ENCODE peak calls at places on chromosome 9, in four cellular contexts. L, T, C and G are unnamed samples.

GRCh38 chr9:128412120-128412790 is 8.4 kb upstream of the CERCAM start:
- DNase-seq in L (no peak), T (peak), C (peak), G (peak)

GRCh38 chr9:113228130-113228665 is 6.9 kb downstream of the SLC31A1 start:
- DNase-seq in L (no peak), T (no peak), C (no peak), G (no peak)

GRCh38 chr9:9942764-9943424 is 669.9 kb downstream of the PTPRD start:
- DNase-seq in L (peak), T (peak), C (peak), G (peak)

GRCh38 chr9:87405677-87406544 is 91.8 kb upstream of the DAPK1 start:
- DNase-seq in L (no peak), T (peak), C (no peak), G (no peak)

GRCh38 chr9:70563010-70563409 is 148.6 kb upstream of the KLF9 start:
- DNase-seq in L (no peak), T (no peak), C (no peak), G (no peak)

GRCh38 chr9:13967011-13967410 is 346.9 kb downstream of the NFIB start:
- DNase-seq in L (no peak), T (no peak), C (no peak), G (peak)

GRCh38 chr9:121681404-121681803 is 30.0 kb downstream of the DAB2IP start:
- DNase-seq in L (no peak), T (no peak), C (no peak), G (no peak)

GRCh38 chr9:128428644-128429504 is 8.2 kb downstream of the CERCAM start:
- DNase-seq in L (no peak), T (peak), C (no peak), G (no peak)

GRCh38 chr9:98994226-98995058 is 50.7 kb downstream of the COL15A1 start:
- DNase-seq in L (no peak), T (peak), C (no peak), G (no peak)

GRCh38 chr9:126624912-126625311 is 11.2 kb downstream of the LMX1B start:
- DNase-seq in L (no peak), T (no peak), C (no peak), G (peak)

GRCh38 chr9:135908334-135909204 is 1.2 kb upstream of the CAMSAP1 start:
- DNase-seq in L (no peak), T (peak), C (peak), G (no peak)

GRCh38 chr9:624935-625505 is 216.5 kb upstream of the DMRT1 start:
- DNase-seq in L (no peak), T (no peak), C (no peak), G (no peak)

GRCh38 chr9:35105126-35105525 is 2.2 kb upstream of the STOML2 start:
- DNase-seq in L (no peak), T (no peak), C (no peak), G (no peak)
- H3K9ac ChIP-seq in L (no peak), T (no peak), C (no peak), G (no peak)

GRCh38 chr9:125485471-125485870 is 221.5 kb downstream of the MAPKAP1 start:
- DNase-seq in L (no peak), T (no peak), C (no peak), G (no peak)

GRCh38 chr9:125483697-125484096 is 222.1 kb downstream of the GAPVD1 start:
- DNase-seq in L (no peak), T (no peak), C (no peak), G (no peak)

GRCh38 chr9:125486109-125486508 is 220.9 kb downstream of the MAPKAP1 start:
- DNase-seq in L (no peak), T (no peak), C (no peak), G (no peak)

GRCh38 chr9:125486576-125486975 is 220.4 kb downstream of the MAPKAP1 start:
- DNase-seq in L (no peak), T (peak), C (no peak), G (no peak)

GRCh38 chr9:125484632-125485282 is 222.3 kb downstream of the MAPKAP1 start:
- DNase-seq in L (no peak), T (peak), C (no peak), G (no peak)
- TF ChIP-seq EZH2phosphoT487 in L (no peak), T (no peak), C (no peak), G (no peak)

DNA sequence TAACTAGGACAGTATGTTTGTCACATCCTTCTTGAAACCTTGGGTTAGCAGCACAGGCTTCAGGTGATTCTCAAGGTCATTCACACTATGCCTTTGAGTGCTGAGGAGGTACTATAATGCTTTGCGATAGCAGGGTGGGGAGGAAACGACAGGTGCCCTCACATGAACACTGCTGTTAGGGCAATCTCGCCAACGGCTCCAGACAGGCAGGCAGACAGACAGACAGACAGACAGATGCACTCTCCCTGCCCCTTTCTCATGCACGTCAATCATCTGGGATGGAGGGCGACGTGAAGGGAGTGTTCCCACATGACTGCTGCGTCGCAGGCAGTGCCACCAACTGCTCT is 82.9 kb downstream of the RAPGEF1 start:
- DNase-seq in L (peak), T (no peak), C (no peak), G (no peak)
- H3K9ac ChIP-seq in L (peak), T (no peak), C (no peak), G (no peak)

GRCh38 chr9:120434532-120434931 is 145.4 kb downstream of the CDK5RAP2 start:
- DNase-seq in L (no peak), T (peak), C (no peak), G (no peak)
- TF ChIP-seq EZH2phosphoT487 in L (no peak), T (no peak), C (no peak), G (no peak)

GRCh38 chr9:133276001-133276884 is 1.2 kb upstream of the ABO start:
- DNase-seq in L (no peak), T (no peak), C (no peak), G (no peak)
- H3K9ac ChIP-seq in L (no peak), T (no peak), C (no peak), G (no peak)